ENCODE peak calls at places on chromosome 7, in four cellular contexts. P, Y, S and G are unnamed samples.

GRCh38 chr7:145123502-145123901 is 287.6 kb upstream of the TPK1 start:
- DNase-seq in S (no peak), Y (no peak), P (no peak), G (no peak)

GRCh38 chr7:91812388-91812787 is 68.1 kb downstream of the MTERF1 start:
- DNase-seq in S (no peak), P (no peak), Y (no peak), G (no peak)

GRCh38 chr7:107660381-107661080 is at the start of gene SLC26A4:
- DNase-seq in P (no peak), S (no peak), Y (no peak), G (no peak)

GRCh38 chr7:45035909-45036308 is 35.9 kb downstream of the CCM2 start:
- DNase-seq in P (no peak), S (no peak), Y (no peak), G (no peak)

GRCh38 chr7:102990642-102991041 is 77.8 kb downstream of the LRRC17 start:
- DNase-seq in S (no peak), P (no peak), Y (no peak), G (no peak)

GRCh38 chr7:96328016-96328415 is 6.1 kb upstream of the SLC25A13 start:
- DNase-seq in S (peak), P (no peak), Y (peak), G (no peak)

GRCh38 chr7:54877683-54878082 is 118.7 kb upstream of the SEC61G start:
- DNase-seq in Y (no peak), P (peak), S (peak), G (no peak)

GRCh38 chr7:130133029-130133774 is 62.9 kb downstream of the KLHDC10 start:
- DNase-seq in Y (no peak), P (no peak), S (no peak), G (no peak)

GRCh38 chr7:18855796-18856195 is 261.6 kb downstream of the TWIST1 start:
- DNase-seq in Y (no peak), P (no peak), S (no peak), G (no peak)

GRCh38 chr7:74625446-74625845 is 32.1 kb upstream of the GTF2I start:
- DNase-seq in S (peak), P (no peak), Y (peak), G (no peak)

GRCh38 chr7:116953727-116954442 is 584 bp downstream of the ST7 start:
- DNase-seq in S (peak), P (peak), Y (peak), G (peak)

GRCh38 chr7:130095812-130096211 is 25.5 kb downstream of the KLHDC10 start:
- DNase-seq in P (no peak), Y (no peak), S (peak), G (no peak)

GRCh38 chr7:151736403-151736909 is 140.5 kb downstream of the PRKAG2 start:
- DNase-seq in S (peak), P (peak), Y (peak), G (peak)
- H3K4me3 ChIP-seq in S (peak), P (peak), Y (peak), G (no peak)

DNA sequence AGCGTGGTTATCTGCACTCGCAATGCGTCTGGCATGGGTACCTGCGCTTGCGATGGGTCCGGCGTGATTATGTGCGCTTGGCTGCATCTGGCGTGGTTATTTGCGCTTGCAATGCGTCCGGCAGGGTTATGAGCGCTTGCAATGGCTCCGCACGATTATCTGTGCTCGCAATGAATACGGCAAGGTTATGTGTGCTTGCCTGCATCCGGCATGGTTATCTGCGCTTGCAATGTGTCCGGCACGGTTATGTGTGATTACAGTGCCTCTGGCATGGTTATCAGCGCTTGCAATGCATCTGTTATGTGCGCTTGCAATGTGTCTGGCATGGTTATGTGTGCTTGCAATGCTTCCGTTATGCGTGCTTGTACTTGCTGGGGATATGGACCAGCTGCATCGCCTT is 37.6 kb downstream of the RBAK start:
- DNase-seq in Y (no peak), S (no peak), P (no peak), G (no peak)
- H3K4me3 ChIP-seq in Y (no peak), S (no peak), P (no peak), G (no peak)

DNA sequence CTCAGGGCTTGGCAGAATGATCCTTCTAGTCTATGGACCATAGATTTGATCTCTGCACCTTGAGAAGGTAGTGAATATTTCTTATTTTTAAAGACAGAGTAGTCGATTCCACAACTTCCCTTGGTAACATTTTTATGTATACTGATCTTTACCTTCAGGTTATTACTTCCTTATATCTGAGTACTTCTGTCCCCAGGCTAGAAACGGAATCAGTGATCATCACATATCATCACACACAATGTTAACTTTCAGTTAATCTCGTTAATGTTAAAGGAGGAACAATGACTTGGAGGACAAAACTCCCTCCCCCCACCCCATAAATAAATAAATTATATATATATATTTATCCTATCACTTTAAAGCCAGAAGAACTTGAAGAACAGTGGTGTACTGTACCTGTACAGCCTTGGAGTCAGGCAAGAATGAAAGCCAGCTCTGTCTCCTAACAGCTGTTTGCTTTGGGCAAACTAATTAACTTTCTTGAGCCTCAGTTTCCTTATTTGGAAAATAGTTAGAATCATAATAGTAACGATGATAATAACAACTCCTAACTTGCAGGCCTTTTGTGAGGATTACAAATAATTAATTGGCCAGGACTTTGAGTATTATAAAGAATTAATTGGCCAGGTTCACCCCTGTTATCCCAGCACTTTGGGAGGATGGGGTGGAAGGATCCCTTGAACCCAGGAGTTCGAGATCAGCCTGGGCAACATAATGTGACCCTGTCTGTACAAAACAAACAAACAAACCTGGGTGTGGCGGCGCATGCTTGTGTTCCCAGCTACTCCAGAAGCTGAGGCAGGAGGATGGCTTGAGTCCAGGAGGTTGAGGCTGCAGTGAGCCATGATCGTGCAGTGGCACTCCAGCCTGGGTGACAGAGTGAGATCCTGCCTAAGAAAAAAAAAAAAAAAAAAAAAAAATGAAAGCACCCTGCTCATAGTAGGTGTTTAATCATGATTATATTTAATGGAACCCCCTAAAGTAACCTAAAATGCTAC is 63.5 kb downstream of the SAMD9 start:
- DNase-seq in S (no peak), Y (no peak), P (no peak), G (no peak)
- H3K4me3 ChIP-seq in S (no peak), Y (no peak), P (no peak), G (no peak)

DNA sequence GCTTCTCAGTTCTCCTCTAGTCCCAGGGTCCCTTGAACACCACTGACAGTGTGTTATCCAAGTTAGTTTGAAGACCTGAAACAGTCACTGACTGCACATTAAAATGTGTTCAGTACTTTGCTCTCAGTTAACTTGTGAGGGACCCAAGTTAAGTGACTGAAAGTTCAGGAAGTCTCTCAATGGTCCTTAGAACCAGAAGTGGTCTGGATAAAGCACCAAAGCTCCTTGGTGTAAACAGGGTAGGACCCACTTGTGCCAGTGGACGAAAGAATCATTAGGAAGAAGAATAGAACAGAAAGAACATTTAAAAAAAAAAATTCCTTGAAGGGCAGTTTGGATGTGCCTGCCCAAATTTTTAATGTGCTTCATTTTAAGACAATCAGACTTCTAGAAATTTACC is 45.1 kb downstream of the NOD1 start:
- DNase-seq in Y (no peak), P (no peak), S (no peak), G (no peak)
- H3K4me3 ChIP-seq in Y (no peak), P (no peak), S (no peak), G (no peak)

GRCh38 chr7:64999165-65000004 is 7.1 kb downstream of the ERV3-1 start:
- DNase-seq in P (no peak), S (peak), Y (peak), G (no peak)

GRCh38 chr7:65001291-65001814 is 5.1 kb downstream of the ERV3-1 start:
- DNase-seq in S (no peak), Y (no peak), P (no peak), G (no peak)

GRCh38 chr7:65006094-65006992 is at the start of gene ERV3-1:
- DNase-seq in S (peak), P (peak), Y (peak), G (peak)

GRCh38 chr7:65002972-65003585 is 3.4 kb downstream of the ERV3-1 start:
- DNase-seq in P (no peak), Y (no peak), S (no peak), G (no peak)

DNA sequence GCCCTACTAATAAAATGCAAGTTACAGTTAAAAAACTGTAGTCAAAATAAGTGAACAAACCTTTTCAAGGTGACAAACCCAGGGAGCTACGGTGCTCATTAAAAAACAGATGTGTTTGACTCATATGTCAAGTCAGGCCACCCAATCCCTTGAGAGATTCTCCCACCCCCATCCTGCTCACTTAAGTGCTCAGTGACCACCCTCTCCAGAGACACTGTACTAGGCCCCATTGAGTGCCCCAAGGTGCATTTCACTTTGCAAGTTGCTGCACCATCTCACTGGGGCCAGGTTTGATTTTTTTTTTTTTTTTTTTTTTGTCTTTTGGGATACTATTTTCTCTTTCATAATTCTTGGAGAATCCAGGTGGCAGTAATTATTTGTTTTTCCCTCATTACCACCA is 1.9 kb downstream of the ERV3-1 start:
- DNase-seq in Y (no peak), P (no peak), S (no peak), G (no peak)
- H3K4me3 ChIP-seq in Y (no peak), P (no peak), S (no peak), G (no peak)

GRCh38 chr7:110514973-110515372 is 576.0 kb upstream of the LRRN3 start:
- DNase-seq in P (no peak), S (no peak), Y (no peak), G (no peak)
- H3K4me3 ChIP-seq in P (no peak), S (no peak), Y (no peak), G (no peak)

GRCh38 chr7:112022128-112022527 is 184.1 kb downstream of the DOCK4 start:
- DNase-seq in P (no peak), S (no peak), Y (no peak), G (no peak)
- H3K4me3 ChIP-seq in P (no peak), S (no peak), Y (no peak), G (no peak)